ENCODE peak calls at places on chromosomes 1 and 21, in ten cellular contexts. J, M, Q, X, E, W, A, V, L and T are unnamed samples.

GRCh38 chr1:221394011-221394544 is 347.8 kb downstream of the DUSP10 start:
- DNase-seq in J (peak), M (no peak), Q (no peak), X (no peak), E (no peak), W (no peak), A (no peak), V (no peak), L (peak), T (no peak)

GRCh38 chr1:243230914-243231313 is 24.2 kb downstream of the CEP170 start:
- DNase-seq in J (peak), M (no peak), Q (peak), X (no peak), E (no peak), W (no peak), A (no peak), V (no peak), L (peak), T (no peak)

GRCh38 chr21:43609501-43610340 is 49.6 kb downstream of the HSF2BP start:
- DNase-seq in J (peak), M (no peak), Q (peak), X (no peak), E (no peak), W (no peak), A (no peak), V (no peak), L (no peak), T (no peak)

GRCh38 chr1:240000634-240001033 is 91.0 kb upstream of the FMN2 start:
- DNase-seq in J (peak), M (no peak), Q (no peak), X (no peak), E (no peak), W (no peak), A (no peak), V (no peak), L (peak), T (no peak)

GRCh38 chr1:225890346-225891228 is 1.6 kb upstream of the LEFTY1 start:
- DNase-seq in J (no peak), M (no peak), Q (no peak), X (no peak), E (no peak), W (no peak), A (no peak), V (no peak), L (no peak), T (no peak)

GRCh38 chr21:33403128-33403785 is at the start of gene IFNGR2:
- DNase-seq in J (peak), M (peak), Q (peak), X (peak), E (no peak), W (peak), A (peak), V (no peak), L (no peak), T (peak)

GRCh38 chr1:226204198-226204597 is 17.7 kb upstream of the ACBD3 start:
- DNase-seq in J (no peak), M (no peak), Q (no peak), X (no peak), E (no peak), W (no peak), A (no peak), V (no peak), L (no peak), T (no peak)

GRCh38 chr1:114341886-114342285 is 169.1 kb downstream of the TRIM33 start:
- DNase-seq in J (no peak), M (no peak), Q (no peak), X (no peak), E (no peak), W (no peak), A (no peak), V (no peak), L (no peak), T (no peak)

GRCh38 chr1:237166593-237167077 is 124.7 kb downstream of the RYR2 start:
- DNase-seq in J (peak), M (no peak), Q (no peak), X (no peak), E (no peak), W (no peak), A (no peak), V (no peak), L (no peak), T (no peak)

GRCh38 chr1:87334351-87335174 is 5.9 kb downstream of the LMO4 start:
- DNase-seq in J (peak), M (no peak), Q (peak), X (peak), E (no peak), W (no peak), A (no peak), V (no peak), L (peak), T (peak)

GRCh38 chr1:17441265-17441992 is 2.0 kb upstream of the RCC2 start:
- DNase-seq in J (peak), M (no peak), Q (no peak), X (peak), E (no peak), W (no peak), A (no peak), V (peak), L (peak), T (no peak)

GRCh38 chr1:91609571-91609970 is 108.9 kb downstream of the CDC7 start:
- DNase-seq in J (peak), M (no peak), Q (no peak), X (no peak), E (no peak), W (no peak), A (no peak), V (peak), L (peak), T (no peak)

GRCh38 chr1:14095001-14095400 is 395.0 kb downstream of the PRDM2 start:
- DNase-seq in J (peak), M (no peak), Q (peak), X (no peak), E (no peak), W (no peak), A (no peak), V (peak), L (no peak), T (no peak)

GRCh38 chr1:111649648-111650047 is 30.1 kb downstream of the RAP1A start:
- DNase-seq in J (no peak), M (no peak), Q (no peak), X (no peak), E (no peak), W (no peak), A (no peak), V (no peak), L (no peak), T (no peak)

GRCh38 chr1:58844176-58844575 is 60.3 kb upstream of the JUN start:
- DNase-seq in J (no peak), M (no peak), Q (no peak), X (no peak), E (no peak), W (no peak), A (no peak), V (no peak), L (no peak), T (no peak)

GRCh38 chr1:109643385-109644230 is 12.3 kb upstream of the GSTM4 start:
- DNase-seq in J (peak), M (peak), Q (peak), X (peak), E (peak), W (peak), A (peak), V (peak), L (no peak), T (peak)

GRCh38 chr1:226403522-226404034 is 4.3 kb downstream of the PARP1 start:
- DNase-seq in J (peak), M (peak), Q (no peak), X (peak), E (no peak), W (no peak), A (no peak), V (no peak), L (peak), T (no peak)

GRCh38 chr1:73887412-73887811 is 310.6 kb downstream of the LRRIQ3 start:
- DNase-seq in J (no peak), M (no peak), Q (no peak), X (no peak), E (no peak), W (no peak), A (peak), V (no peak), L (no peak), T (no peak)

GRCh38 chr21:36845070-36845469 is 121.4 kb downstream of the HLCS start:
- DNase-seq in J (no peak), M (no peak), Q (no peak), X (no peak), E (no peak), W (no peak), A (no peak), V (no peak), L (no peak), T (no peak)

GRCh38 chr1:33301273-33301984 is 19.5 kb downstream of the A3GALT2 start:
- DNase-seq in J (no peak), M (no peak), Q (no peak), X (no peak), E (no peak), W (no peak), A (no peak), V (no peak), L (peak), T (no peak)

GRCh38 chr1:26784886-26785285 is 2.9 kb upstream of the PIGV start:
- DNase-seq in J (no peak), M (no peak), Q (no peak), X (no peak), E (no peak), W (no peak), A (no peak), V (no peak), L (no peak), T (no peak)

GRCh38 chr1:91564888-91565700 is 64.4 kb downstream of the CDC7 start:
- DNase-seq in J (no peak), M (peak), Q (no peak), X (no peak), E (no peak), W (no peak), A (no peak), V (no peak), L (peak), T (no peak)

GRCh38 chr1:3688356-3688755 is 36.0 kb downstream of the TP73 start:
- DNase-seq in J (no peak), M (no peak), Q (no peak), X (no peak), E (no peak), W (no peak), A (no peak), V (no peak), L (no peak), T (no peak)

GRCh38 chr1:65362545-65362944 is 53.2 kb downstream of the DNAJC6 start:
- DNase-seq in J (peak), M (no peak), Q (no peak), X (no peak), E (no peak), W (no peak), A (no peak), V (peak), L (no peak), T (no peak)

GRCh38 chr1:3441449-3441848 is 13.0 kb upstream of the ARHGEF16 start:
- DNase-seq in J (no peak), M (no peak), Q (no peak), X (no peak), E (no peak), W (no peak), A (no peak), V (no peak), L (no peak), T (no peak)

GRCh38 chr1:170239445-170239844 is 93.7 kb downstream of the NTMT2 start:
- DNase-seq in J (peak), M (no peak), Q (no peak), X (no peak), E (no peak), W (no peak), A (no peak), V (no peak), L (no peak), T (no peak)

GRCh38 chr1:16112558-16113555 is 39.4 kb upstream of the FAM131C start:
- DNase-seq in J (no peak), M (no peak), Q (peak), X (no peak), E (no peak), W (no peak), A (no peak), V (no peak), L (no peak), T (peak)

GRCh38 chr1:210233495-210234253 is 1.1 kb downstream of the SERTAD4 start:
- DNase-seq in J (peak), M (no peak), Q (peak), X (peak), E (no peak), W (no peak), A (peak), V (peak), L (no peak), T (no peak)

GRCh38 chr1:44798481-44799365 is 1.5 kb upstream of the PLK3 start:
- DNase-seq in J (no peak), M (no peak), Q (no peak), X (no peak), E (peak), W (no peak), A (peak), V (no peak), L (no peak), T (no peak)

GRCh38 chr1:163264256-163264655 is 57.5 kb upstream of the NUF2 start:
- DNase-seq in J (no peak), M (no peak), Q (no peak), X (no peak), E (no peak), W (no peak), A (no peak), V (no peak), L (no peak), T (no peak)
- TF ChIP-seq CTCF in J (no peak), M (no peak), Q (no peak), X (no peak), E (no peak), W (no peak), A (no peak), V (no peak), L (no peak), T (no peak)

GRCh38 chr1:36087233-36088123 is 1.2 kb upstream of the ADPRS start:
- DNase-seq in J (no peak), M (peak), Q (no peak), X (no peak), E (no peak), W (no peak), A (no peak), V (no peak), L (no peak), T (no peak)
- TF ChIP-seq CTCF in J (no peak), M (no peak), Q (no peak), X (no peak), E (no peak), W (no peak), A (no peak), V (no peak), L (peak), T (no peak)

GRCh38 chr1:171985639-171986038 is 144.3 kb downstream of the DNM3 start:
- DNase-seq in J (peak), M (no peak), Q (peak), X (peak), E (no peak), W (no peak), A (no peak), V (peak), L (no peak), T (no peak)
- TF ChIP-seq CTCF in J (peak), M (no peak), Q (no peak), X (no peak), E (no peak), W (no peak), A (peak), V (peak), L (no peak), T (peak)

DNA sequence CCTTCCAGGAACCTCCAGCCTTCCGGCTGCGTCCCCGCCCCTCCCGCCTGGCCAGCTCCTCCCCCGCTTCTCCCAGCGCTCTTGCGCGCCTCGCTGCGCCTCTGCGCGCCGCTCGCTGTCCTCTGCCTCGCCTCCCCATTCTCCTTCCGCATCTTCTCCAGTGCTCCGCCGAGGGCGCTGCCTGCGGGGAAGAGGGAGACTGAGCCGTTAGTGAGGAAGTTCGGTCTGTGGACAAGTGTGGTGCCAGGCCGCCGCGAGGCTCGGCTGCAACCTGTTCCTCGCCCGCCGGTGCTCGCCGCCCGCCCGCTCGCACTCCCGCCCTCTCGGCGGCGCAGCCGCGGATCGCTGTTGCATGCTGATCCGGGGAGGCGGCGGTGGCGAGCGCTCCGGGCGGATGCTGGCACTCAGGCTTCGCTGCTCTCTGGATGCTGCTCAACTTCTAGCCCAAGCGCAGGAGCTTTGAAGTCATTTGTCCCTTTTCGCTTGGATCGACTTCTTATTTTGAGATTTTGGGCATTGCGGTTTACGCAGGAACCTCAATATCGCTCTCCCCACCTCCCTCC is 715 bp upstream of the CACNA1E start:
- DNase-seq in J (peak), M (no peak), Q (peak), X (peak), E (no peak), W (no peak), A (no peak), V (no peak), L (no peak), T (peak)
- TF ChIP-seq CTCF in J (no peak), M (no peak), Q (no peak), X (no peak), E (no peak), W (no peak), A (no peak), V (no peak), L (no peak), T (no peak)

DNA sequence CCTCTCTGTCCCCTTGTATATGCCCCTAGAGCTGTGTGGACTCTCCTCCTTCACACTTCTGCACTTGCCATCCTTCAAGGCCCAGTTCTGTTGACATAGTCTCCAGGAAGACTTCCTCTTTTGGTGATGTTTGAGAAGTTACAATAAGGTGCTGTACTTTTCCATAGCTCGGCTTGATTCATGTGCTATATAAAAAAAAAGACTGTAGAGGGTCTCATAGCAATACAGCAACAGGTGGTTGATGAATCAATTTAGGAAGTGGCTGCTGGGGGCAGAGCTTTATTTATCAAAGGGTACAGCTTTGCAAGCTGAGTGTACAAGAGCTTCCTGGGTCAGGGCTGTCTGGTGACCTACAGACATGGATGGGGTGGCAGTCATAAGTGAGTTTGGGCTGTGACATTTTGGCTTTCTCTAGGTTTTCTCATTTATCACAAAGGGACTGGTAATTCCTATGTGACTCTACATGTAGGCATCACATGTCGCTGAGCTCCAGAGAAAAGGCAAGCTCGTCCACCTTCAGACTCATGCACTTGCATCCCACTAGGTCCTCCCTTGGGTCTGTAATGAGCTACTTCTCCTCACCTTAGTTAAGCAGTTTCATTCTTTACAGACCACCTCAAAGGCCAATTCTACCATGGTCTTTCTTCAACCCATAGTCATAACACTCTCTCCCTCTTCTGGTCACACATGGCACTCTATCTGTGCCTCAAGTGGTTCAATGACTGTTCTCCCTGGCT is 102.5 kb downstream of the RUNX1 start:
- DNase-seq in J (no peak), M (no peak), Q (no peak), X (peak), E (no peak), W (no peak), A (no peak), V (no peak), L (no peak), T (no peak)
- TF ChIP-seq CTCF in J (no peak), M (no peak), Q (no peak), X (peak), E (no peak), W (no peak), A (no peak), V (no peak), L (no peak), T (no peak)

GRCh38 chr1:208178091-208178529 is 66.1 kb downstream of the PLXNA2 start:
- DNase-seq in J (peak), M (no peak), Q (no peak), X (no peak), E (no peak), W (no peak), A (no peak), V (no peak), L (no peak), T (no peak)
- TF ChIP-seq CTCF in J (no peak), M (no peak), Q (no peak), X (no peak), E (no peak), W (no peak), A (no peak), V (no peak), L (peak), T (no peak)